ENCODE peak calls at places on chromosomes 16 and 17, in ten cellular contexts. B is body of pancreas; Z is pulmonary artery endothelial cell; P is RCC 7860; O is EL; K is AG08395; V is stimulated activated CD4-positive, alpha-beta T cell treated with anti-CD3 and anti-CD28 coated beads, Interleukin-12 subunit alpha, Interleukin-12 subunit beta, amount 100 ng/mL, for 24 hours; U is aorta; T is B cell; H is hippocampal formation. F is an unnamed sample.

GRCh38 chr17:13462161-13462560 is 139.6 kb downstream of the HS3ST3A1 start:
- DNase-seq in B (no peak), H (no peak), O (no peak), P (no peak), U (no peak), K (peak), T (no peak), Z (no peak), V (no peak), F (no peak)

GRCh38 chr17:81334987-81335386 is 39.9 kb upstream of the SLC38A10 start:
- DNase-seq in T (no peak), U (peak), P (no peak), V (no peak), Z (no peak), H (no peak), O (no peak), B (no peak), K (no peak), F (no peak)

GRCh38 chr17:8832711-8833352 is 33.7 kb upstream of the MFSD6L start:
- DNase-seq in V (no peak), O (peak), P (no peak), Z (no peak), T (no peak), B (peak), U (no peak), H (no peak), K (no peak), F (no peak)

GRCh38 chr16:72561-73537 is at the start of gene RHBDF1:
- DNase-seq in O (peak), P (peak), K (peak), U (no peak), T (no peak), Z (no peak), H (no peak), B (peak), V (no peak), F (no peak)

GRCh38 chr16:455453-455852 is 30.0 kb downstream of the RAB11FIP3 start:
- DNase-seq in B (no peak), Z (no peak), K (no peak), H (no peak), T (no peak), P (no peak), O (no peak), U (no peak), V (no peak), F (no peak)

GRCh38 chr17:77654296-77654695 is 304.2 kb upstream of the TNRC6C start:
- DNase-seq in V (no peak), H (no peak), T (no peak), U (no peak), Z (no peak), K (no peak), B (no peak), O (no peak), P (no peak), F (no peak)

GRCh38 chr16:84905965-84906460 is 86.2 kb downstream of the CRISPLD2 start:
- DNase-seq in K (no peak), O (no peak), Z (no peak), T (no peak), H (no peak), B (no peak), V (no peak), P (no peak), U (no peak), F (no peak)

GRCh38 chr16:88505405-88506082 is 52.5 kb downstream of the ZFPM1 start:
- DNase-seq in O (peak), B (peak), U (no peak), H (no peak), V (peak), Z (no peak), P (peak), K (no peak), T (no peak), F (no peak)

GRCh38 chr17:77444653-77445029 is 303.9 kb downstream of the SEC14L1 start:
- DNase-seq in H (no peak), O (no peak), P (no peak), K (peak), V (no peak), Z (no peak), T (no peak), B (no peak), U (no peak), F (no peak)

GRCh38 chr16:56849690-56850680 is 15.0 kb upstream of the SLC12A3 start:
- DNase-seq in B (no peak), V (no peak), P (peak), H (no peak), T (no peak), K (no peak), U (no peak), Z (no peak), O (no peak), F (no peak)

GRCh38 chr17:55690105-55690508 is 32.6 kb downstream of the TMEM100 start:
- DNase-seq in V (no peak), H (no peak), T (no peak), U (no peak), P (no peak), Z (no peak), K (peak), B (no peak), O (no peak), F (no peak)

GRCh38 chr17:46726106-46726670 is 92.3 kb downstream of the WNT3 start:
- DNase-seq in V (no peak), H (no peak), B (no peak), K (no peak), U (no peak), O (no peak), P (peak), T (no peak), Z (no peak), F (no peak)

GRCh38 chr16:27258241-27258734 is 10.3 kb downstream of the NSMCE1 start:
- DNase-seq in Z (no peak), O (peak), H (no peak), P (no peak), V (no peak), K (no peak), B (no peak), T (no peak), U (no peak), F (no peak)

GRCh38 chr16:21990381-21990944 is 10.5 kb downstream of the PDZD9 start:
- DNase-seq in U (no peak), V (no peak), P (no peak), H (no peak), K (no peak), T (no peak), O (no peak), Z (no peak), B (no peak), F (no peak)

GRCh38 chr16:14181371-14182050 is 110.4 kb downstream of the MRTFB start:
- DNase-seq in B (no peak), O (peak), U (no peak), Z (no peak), K (peak), H (no peak), P (peak), V (no peak), T (no peak), F (no peak)

GRCh38 chr16:78744099-78744498 is 644.6 kb downstream of the WWOX start:
- DNase-seq in P (no peak), H (no peak), T (no peak), Z (no peak), V (no peak), O (no peak), B (no peak), U (no peak), K (no peak), F (no peak)

GRCh38 chr16:90057738-90058173 is 19.4 kb downstream of the PRDM7 start:
- DNase-seq in T (no peak), O (peak), U (no peak), P (peak), B (no peak), Z (no peak), K (peak), V (no peak), H (no peak), F (no peak)

GRCh38 chr17:45341389-45342158 is 24.8 kb upstream of the MAP3K14 start:
- DNase-seq in U (peak), Z (peak), H (no peak), P (peak), O (peak), B (peak), V (no peak), K (peak), T (no peak), F (peak)

GRCh38 chr17:41785876-41786226 is 660 bp downstream of the JUP start:
- DNase-seq in B (peak), H (no peak), U (no peak), P (no peak), V (no peak), T (peak), Z (no peak), O (no peak), K (no peak), F (no peak)

GRCh38 chr17:74862108-74862901 is 2.6 kb upstream of the GRIN2C start:
- DNase-seq in H (peak), K (peak), P (no peak), B (peak), V (peak), Z (no peak), U (peak), O (peak), T (peak), F (no peak)

GRCh38 chr17:79874329-79874981 is 35.2 kb upstream of the CBX4 start:
- DNase-seq in Z (no peak), P (peak), U (no peak), T (peak), O (peak), V (no peak), H (no peak), B (peak), K (peak), F (no peak)

GRCh38 chr17:68657166-68657940 is 56.2 kb upstream of the FAM20A start:
- DNase-seq in H (no peak), U (no peak), Z (no peak), K (peak), T (no peak), P (no peak), B (no peak), O (no peak), V (no peak), F (no peak)

GRCh38 chr17:20092292-20092867 is 83.2 kb downstream of the SPECC1 start:
- DNase-seq in P (no peak), K (no peak), O (no peak), Z (no peak), U (no peak), H (no peak), T (no peak), V (no peak), B (no peak), F (no peak)

GRCh38 chr16:50675686-50676610 is 5.2 kb downstream of the SNX20 start:
- DNase-seq in U (peak), Z (no peak), V (no peak), B (no peak), O (no peak), T (no peak), K (no peak), P (no peak), H (no peak), F (no peak)

GRCh38 chr17:77892469-77893143 is 65.9 kb upstream of the TNRC6C start:
- DNase-seq in O (no peak), U (peak), Z (no peak), P (no peak), H (no peak), B (peak), T (no peak), V (no peak), K (no peak), F (no peak)

GRCh38 chr16:1481906-1482835 is 6.6 kb downstream of the PTX4 start:
- DNase-seq in H (no peak), T (no peak), Z (no peak), P (peak), B (no peak), K (no peak), O (peak), U (no peak), V (no peak), F (no peak)

GRCh38 chr16:25256821-25257503 is 683 bp downstream of the ZKSCAN2 start:
- DNase-seq in K (peak), O (peak), U (peak), T (no peak), P (no peak), V (no peak), Z (no peak), H (no peak), B (peak), F (peak)

GRCh38 chr16:645852-646678 is 3.1 kb upstream of the WDR90 start:
- DNase-seq in O (no peak), P (no peak), V (no peak), Z (no peak), H (no peak), U (no peak), B (peak), K (no peak), T (no peak), F (no peak)

GRCh38 chr17:7440113-7440822 is 956 bp downstream of the FGF11 start:
- DNase-seq in V (no peak), H (peak), O (peak), P (no peak), B (peak), T (no peak), U (peak), Z (no peak), K (no peak), F (no peak)

GRCh38 chr17:57436565-57436964 is 180.2 kb downstream of the MSI2 start:
- DNase-seq in H (no peak), V (no peak), P (no peak), T (no peak), U (no peak), Z (no peak), B (no peak), O (no peak), K (no peak), F (no peak)

GRCh38 chr17:80539022-80539421 is 5.6 kb upstream of the RPTOR start:
- DNase-seq in B (no peak), P (no peak), V (no peak), Z (no peak), U (no peak), H (no peak), O (no peak), K (no peak), T (no peak), F (no peak)

GRCh38 chr17:81254955-81255717 is 16.0 kb downstream of the NDUFAF8 start:
- DNase-seq in K (peak), Z (peak), O (peak), P (no peak), T (no peak), U (peak), H (peak), B (peak), V (no peak), F (no peak)

GRCh38 chr16:89004209-89004831 is 27.3 kb upstream of the CBFA2T3 start:
- DNase-seq in B (peak), Z (peak), K (no peak), U (peak), H (no peak), T (no peak), V (no peak), P (no peak), O (no peak), F (no peak)

GRCh38 chr16:72983241-72983640 is 64.7 kb downstream of the ZFHX3 start:
- DNase-seq in U (no peak), V (no peak), P (no peak), Z (no peak), B (no peak), K (no peak), O (no peak), H (no peak), T (no peak), F (no peak)